ENCODE peak calls at places on chromosomes 1 and 21, in eight cellular contexts. R, I, T, U, A, F, L and Z are unnamed samples.
A peak's percentile ranks its signal among the peaks of the same experiment; 100 is the strongest.

GRCh38 chr1:219880765-219881457 is 47.4 kb downstream of the SLC30A10 start:
- DNase-seq in R (no peak), I (no peak), T (no peak), U (no peak), A (no peak), F (no peak), L (no peak), Z (no peak)

GRCh38 chr1:156559797-156560112 is 12.6 kb downstream of the IQGAP3 start:
- DNase-seq in R (no peak), I (no peak), T (no peak), U (no peak), A (no peak), F (no peak), L (no peak), Z (no peak)

GRCh38 chr1:183845681-183846080 is 40.8 kb downstream of the RGL1 start:
- DNase-seq in R (no peak), I (no peak), T (no peak), U (peak; percentile 68), A (no peak), F (no peak), L (no peak), Z (no peak)

GRCh38 chr1:172906778-172907592 is 143.8 kb downstream of the TNFSF18 start:
- DNase-seq in R (no peak), I (no peak), T (peak; percentile 97), U (peak; percentile 71), A (no peak), F (no peak), L (peak; percentile 73), Z (no peak)

GRCh38 chr21:45228171-45228641 is 59.5 kb downstream of the POFUT2 start:
- DNase-seq in R (no peak), I (no peak), T (peak; percentile 89), U (peak; percentile 99), A (no peak), F (no peak), L (no peak), Z (no peak)

GRCh38 chr1:115224636-115225035 is 113.4 kb downstream of the NGF start:
- DNase-seq in R (no peak), I (no peak), T (no peak), U (no peak), A (no peak), F (no peak), L (no peak), Z (no peak)

GRCh38 chr1:60279798-60280197 is 206.2 kb upstream of the C1orf87 start:
- DNase-seq in R (no peak), I (no peak), T (no peak), U (peak; percentile 73), A (no peak), F (no peak), L (no peak), Z (no peak)

GRCh38 chr1:167483790-167484189 is 34.5 kb downstream of the CD247 start:
- DNase-seq in R (no peak), I (no peak), T (no peak), U (no peak), A (no peak), F (peak; percentile 59), L (no peak), Z (no peak)

GRCh38 chr1:154256666-154257065 is 15.8 kb upstream of the HAX1 start:
- DNase-seq in R (no peak), I (no peak), T (no peak), U (no peak), A (no peak), F (no peak), L (no peak), Z (no peak)

GRCh38 chr1:174074757-174075156 is 52.6 kb upstream of the RC3H1 start:
- DNase-seq in R (no peak), I (no peak), T (no peak), U (peak; percentile 66), A (no peak), F (no peak), L (no peak), Z (no peak)

GRCh38 chr1:230071316-230071715 is 4.3 kb downstream of the GALNT2 start:
- DNase-seq in R (no peak), I (no peak), T (no peak), U (no peak), A (no peak), F (no peak), L (peak; percentile 42), Z (no peak)

GRCh38 chr1:41578712-41579335 is 94.3 kb upstream of the EDN2 start:
- DNase-seq in R (no peak), I (no peak), T (no peak), U (peak; percentile 11), A (no peak), F (no peak), L (peak; percentile 65), Z (no peak)

GRCh38 chr1:2229032-2229920 is 1.2 kb downstream of the SKI start:
- DNase-seq in R (peak; percentile 94), I (peak; percentile 53), T (no peak), U (peak; percentile 78), A (peak; percentile 92), F (peak; percentile 86), L (peak; percentile 79), Z (no peak)

GRCh38 chr1:8197493-8198282 is 120.2 kb upstream of the SLC45A1 start:
- DNase-seq in R (peak; percentile 64), I (no peak), T (peak; percentile 81), U (peak; percentile 96), A (peak; percentile 94), F (peak; percentile 90), L (no peak), Z (no peak)

GRCh38 chr1:164565356-164565755 is 6.4 kb downstream of the PBX1 start:
- DNase-seq in R (no peak), I (no peak), T (no peak), U (peak; percentile 60), A (peak; percentile 35), F (no peak), L (no peak), Z (no peak)

GRCh38 chr21:46110499-46111192 is 12.7 kb downstream of the COL6A2 start:
- DNase-seq in R (peak; percentile 66), I (no peak), T (no peak), U (peak; percentile 44), A (peak; percentile 30), F (peak; percentile 79), L (peak; percentile 46), Z (peak; percentile 14)

GRCh38 chr1:117146570-117147340 is 25.2 kb upstream of the TRIM45 start:
- DNase-seq in R (peak; percentile 60), I (no peak), T (peak; percentile 63), U (peak; percentile 94), A (peak; percentile 40), F (no peak), L (peak; percentile 62), Z (no peak)

DNA sequence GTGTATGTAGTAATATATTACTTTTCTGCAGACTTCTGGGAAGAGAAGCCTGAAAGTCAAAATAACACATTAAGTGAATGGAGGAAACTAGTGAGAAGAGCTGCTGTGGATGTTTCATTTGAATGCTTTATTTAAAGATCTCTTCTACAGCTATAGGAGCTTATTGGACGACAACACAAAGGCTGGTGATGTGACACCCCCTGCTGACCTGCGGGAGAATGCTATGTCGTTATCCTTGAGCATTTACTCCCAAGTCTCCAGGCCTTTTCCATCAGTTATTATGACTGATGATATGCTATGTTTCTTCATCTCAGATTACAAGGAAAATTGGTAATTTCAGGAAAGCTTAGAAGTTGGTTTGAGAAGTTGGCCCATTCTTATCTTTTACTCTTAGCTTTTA is 22.3 kb upstream of the PLA2G4A start:
- DNase-seq in R (no peak), I (peak; percentile 5), T (no peak), U (peak; percentile 61), A (no peak), F (no peak), L (peak; percentile 65), Z (peak; percentile 25)
- TF ChIP-seq CTCF in R (no peak), I (no peak), T (no peak), U (peak; percentile 40), A (no peak), F (peak; percentile 25), L (peak; percentile 58), Z (peak; percentile 15)

DNA sequence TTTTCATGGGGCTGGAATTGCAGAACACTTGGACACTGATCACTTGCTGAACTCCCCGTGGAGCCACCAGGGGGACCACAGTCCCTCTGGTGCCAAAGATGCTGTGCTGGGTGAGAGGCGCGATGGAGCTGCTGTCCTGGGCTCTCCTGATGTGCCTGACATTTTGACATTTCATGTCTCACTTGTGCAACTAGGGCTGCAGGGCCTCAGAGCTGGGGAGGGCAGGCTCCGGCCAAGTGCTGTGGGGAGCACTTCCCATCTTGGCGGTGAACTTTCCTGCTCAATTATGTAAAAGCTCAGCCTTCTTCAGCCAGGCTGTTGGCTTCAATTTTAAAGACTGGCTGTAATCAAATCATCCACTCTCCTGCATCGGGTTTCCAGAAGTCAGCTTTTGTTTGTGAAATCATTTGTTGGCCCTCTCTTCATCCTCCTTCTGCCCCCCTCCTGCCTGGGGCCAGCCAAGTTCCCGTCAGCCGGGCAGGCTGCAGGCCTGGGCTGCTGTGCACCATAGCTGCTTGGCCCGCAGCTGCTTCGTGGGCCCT is 36.8 kb downstream of the KCNAB2 start:
- DNase-seq in R (peak; percentile 72), I (no peak), T (no peak), U (peak; percentile 58), A (no peak), F (no peak), L (no peak), Z (no peak)
- TF ChIP-seq CTCF in R (no peak), I (peak; percentile 41), T (peak; percentile 24), U (peak; percentile 47), A (no peak), F (peak; percentile 25), L (peak; percentile 65), Z (no peak)

GRCh38 chr1:25758466-25759070 is 41.4 kb upstream of the SELENON start:
- DNase-seq in R (no peak), I (no peak), T (no peak), U (no peak), A (no peak), F (no peak), L (no peak), Z (no peak)

GRCh38 chr1:25757846-25758185 is 42.2 kb upstream of the SELENON start:
- DNase-seq in R (no peak), I (no peak), T (no peak), U (no peak), A (no peak), F (no peak), L (no peak), Z (no peak)

GRCh38 chr1:25756210-25756609 is 43.8 kb upstream of the SELENON start:
- DNase-seq in R (no peak), I (no peak), T (no peak), U (no peak), A (no peak), F (no peak), L (no peak), Z (no peak)

GRCh38 chr1:25755475-25756125 is 44.4 kb upstream of the SELENON start:
- DNase-seq in R (no peak), I (no peak), T (no peak), U (no peak), A (no peak), F (no peak), L (no peak), Z (no peak)

GRCh38 chr1:25757151-25757845 is 42.7 kb upstream of the SELENON start:
- DNase-seq in R (no peak), I (no peak), T (no peak), U (no peak), A (no peak), F (no peak), L (no peak), Z (no peak)
- TF ChIP-seq CTCF in R (no peak), I (no peak), T (no peak), U (no peak), A (no peak), F (no peak), L (no peak), Z (no peak)

DNA sequence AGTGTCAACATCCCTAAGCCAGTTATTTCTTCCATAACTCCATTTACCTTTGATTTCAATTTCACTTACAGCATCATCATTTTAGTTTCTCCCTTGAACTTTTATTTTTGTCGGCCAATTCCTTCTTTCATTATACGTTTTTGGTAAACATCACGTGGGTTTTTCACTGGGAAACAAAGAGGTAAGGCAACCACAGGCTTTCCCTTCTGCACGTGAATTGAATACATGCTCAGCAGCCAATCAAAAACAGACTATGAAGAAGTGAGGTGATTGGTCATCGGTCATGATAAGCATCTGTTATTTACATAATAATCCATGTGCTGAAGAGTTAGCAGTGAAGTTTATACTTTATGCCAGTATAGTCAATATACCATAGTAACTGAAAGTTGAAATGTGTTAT is 98.7 kb downstream of the NCAM2 start:
- DNase-seq in R (no peak), I (no peak), T (no peak), U (no peak), A (no peak), F (no peak), L (no peak), Z (no peak)
- TF ChIP-seq CTCF in R (no peak), I (no peak), T (no peak), U (no peak), A (no peak), F (no peak), L (no peak), Z (no peak)